ENCODE peak calls at places on chromosomes 7 and 10, in eight cellular contexts. One of them, this sample, is unnamed.

GRCh38 chr10:99996934-99997648 is 12.7 kb downstream of the DNMBP start:
- DNase-seq in stimulated activated CD8-positive, alpha-beta memory T cell treated with anti-CD3 and anti-CD28 coated beads, Interleukin-4, amount 100 ng/mL, for 1 hour: no peak
- DNase-seq in GDM1: no peak
- DNase-seq in ELF-1: peak
- DNase-seq in WTC11: no peak
- DNase-seq in HL-60: no peak
- DNase-seq in stimulated activated naive CD8-positive, alpha-beta T cell treated with anti-CD3 and anti-CD28 coated beads, Interleukin-15, Interleukin-2, amounts not matched to agents 100 U/mL and 50 U/mL, for 24 hours: no peak
- DNase-seq in HCT116: no peak
- DNase-seq in this sample: no peak

GRCh38 chr7:127751723-127752448 is 99.9 kb downstream of the SND1 start:
- DNase-seq in stimulated activated CD8-positive, alpha-beta memory T cell treated with anti-CD3 and anti-CD28 coated beads, Interleukin-4, amount 100 ng/mL, for 1 hour: no peak
- DNase-seq in GDM1: no peak
- DNase-seq in ELF-1: no peak
- DNase-seq in WTC11: no peak
- DNase-seq in HL-60: no peak
- DNase-seq in stimulated activated naive CD8-positive, alpha-beta T cell treated with anti-CD3 and anti-CD28 coated beads, Interleukin-15, Interleukin-2, amounts not matched to agents 100 U/mL and 50 U/mL, for 24 hours: no peak
- DNase-seq in HCT116: no peak
- DNase-seq in this sample: peak

GRCh38 chr7:108347616-108348015 is 108.6 kb downstream of the NRCAM start:
- DNase-seq in stimulated activated CD8-positive, alpha-beta memory T cell treated with anti-CD3 and anti-CD28 coated beads, Interleukin-4, amount 100 ng/mL, for 1 hour: no peak
- DNase-seq in GDM1: no peak
- DNase-seq in ELF-1: peak
- DNase-seq in WTC11: peak
- DNase-seq in HL-60: no peak
- DNase-seq in stimulated activated naive CD8-positive, alpha-beta T cell treated with anti-CD3 and anti-CD28 coated beads, Interleukin-15, Interleukin-2, amounts not matched to agents 100 U/mL and 50 U/mL, for 24 hours: no peak
- DNase-seq in HCT116: no peak
- DNase-seq in this sample: no peak

GRCh38 chr7:47885309-47886000 is 62.8 kb downstream of the PKD1L1 start:
- DNase-seq in stimulated activated CD8-positive, alpha-beta memory T cell treated with anti-CD3 and anti-CD28 coated beads, Interleukin-4, amount 100 ng/mL, for 1 hour: no peak
- DNase-seq in GDM1: no peak
- DNase-seq in ELF-1: no peak
- DNase-seq in WTC11: no peak
- DNase-seq in HL-60: no peak
- DNase-seq in stimulated activated naive CD8-positive, alpha-beta T cell treated with anti-CD3 and anti-CD28 coated beads, Interleukin-15, Interleukin-2, amounts not matched to agents 100 U/mL and 50 U/mL, for 24 hours: no peak
- DNase-seq in HCT116: no peak
- DNase-seq in this sample: no peak

GRCh38 chr10:77251297-77252013 is 386.2 kb downstream of the KCNMA1 start:
- DNase-seq in stimulated activated CD8-positive, alpha-beta memory T cell treated with anti-CD3 and anti-CD28 coated beads, Interleukin-4, amount 100 ng/mL, for 1 hour: no peak
- DNase-seq in GDM1: peak
- DNase-seq in ELF-1: peak
- DNase-seq in WTC11: peak
- DNase-seq in HL-60: peak
- DNase-seq in stimulated activated naive CD8-positive, alpha-beta T cell treated with anti-CD3 and anti-CD28 coated beads, Interleukin-15, Interleukin-2, amounts not matched to agents 100 U/mL and 50 U/mL, for 24 hours: peak
- DNase-seq in HCT116: peak
- DNase-seq in this sample: no peak

GRCh38 chr10:60944159-60944909 is at the start of gene RHOBTB1:
- DNase-seq in stimulated activated CD8-positive, alpha-beta memory T cell treated with anti-CD3 and anti-CD28 coated beads, Interleukin-4, amount 100 ng/mL, for 1 hour: no peak
- DNase-seq in GDM1: no peak
- DNase-seq in ELF-1: peak
- DNase-seq in WTC11: peak
- DNase-seq in HL-60: peak
- DNase-seq in stimulated activated naive CD8-positive, alpha-beta T cell treated with anti-CD3 and anti-CD28 coated beads, Interleukin-15, Interleukin-2, amounts not matched to agents 100 U/mL and 50 U/mL, for 24 hours: peak
- DNase-seq in HCT116: no peak
- DNase-seq in this sample: peak

GRCh38 chr7:157601530-157601929 is 264.7 kb downstream of the DNAJB6 start:
- DNase-seq in stimulated activated CD8-positive, alpha-beta memory T cell treated with anti-CD3 and anti-CD28 coated beads, Interleukin-4, amount 100 ng/mL, for 1 hour: no peak
- DNase-seq in GDM1: no peak
- DNase-seq in ELF-1: no peak
- DNase-seq in WTC11: peak
- DNase-seq in HL-60: no peak
- DNase-seq in stimulated activated naive CD8-positive, alpha-beta T cell treated with anti-CD3 and anti-CD28 coated beads, Interleukin-15, Interleukin-2, amounts not matched to agents 100 U/mL and 50 U/mL, for 24 hours: no peak
- DNase-seq in HCT116: no peak
- DNase-seq in this sample: no peak

GRCh38 chr7:47783456-47784240 is 164.6 kb downstream of the PKD1L1 start:
- DNase-seq in stimulated activated CD8-positive, alpha-beta memory T cell treated with anti-CD3 and anti-CD28 coated beads, Interleukin-4, amount 100 ng/mL, for 1 hour: no peak
- DNase-seq in GDM1: no peak
- DNase-seq in ELF-1: no peak
- DNase-seq in WTC11: no peak
- DNase-seq in HL-60: no peak
- DNase-seq in stimulated activated naive CD8-positive, alpha-beta T cell treated with anti-CD3 and anti-CD28 coated beads, Interleukin-15, Interleukin-2, amounts not matched to agents 100 U/mL and 50 U/mL, for 24 hours: no peak
- DNase-seq in HCT116: peak
- DNase-seq in this sample: no peak

GRCh38 chr10:78433063-78433717 is 399.5 kb downstream of the RPS24 start:
- DNase-seq in stimulated activated CD8-positive, alpha-beta memory T cell treated with anti-CD3 and anti-CD28 coated beads, Interleukin-4, amount 100 ng/mL, for 1 hour: no peak
- DNase-seq in GDM1: no peak
- DNase-seq in ELF-1: peak
- DNase-seq in WTC11: no peak
- DNase-seq in HL-60: no peak
- DNase-seq in stimulated activated naive CD8-positive, alpha-beta T cell treated with anti-CD3 and anti-CD28 coated beads, Interleukin-15, Interleukin-2, amounts not matched to agents 100 U/mL and 50 U/mL, for 24 hours: no peak
- DNase-seq in HCT116: no peak
- DNase-seq in this sample: no peak

GRCh38 chr10:119166564-119166963 is 1.1 kb upstream of the SFXN4 start:
- DNase-seq in stimulated activated CD8-positive, alpha-beta memory T cell treated with anti-CD3 and anti-CD28 coated beads, Interleukin-4, amount 100 ng/mL, for 1 hour: no peak
- DNase-seq in GDM1: no peak
- DNase-seq in ELF-1: peak
- DNase-seq in WTC11: no peak
- DNase-seq in HL-60: peak
- DNase-seq in stimulated activated naive CD8-positive, alpha-beta T cell treated with anti-CD3 and anti-CD28 coated beads, Interleukin-15, Interleukin-2, amounts not matched to agents 100 U/mL and 50 U/mL, for 24 hours: no peak
- DNase-seq in HCT116: no peak
- DNase-seq in this sample: no peak

GRCh38 chr10:27709304-27709703 is 36.3 kb downstream of the MKX start:
- DNase-seq in stimulated activated CD8-positive, alpha-beta memory T cell treated with anti-CD3 and anti-CD28 coated beads, Interleukin-4, amount 100 ng/mL, for 1 hour: no peak
- DNase-seq in GDM1: no peak
- DNase-seq in ELF-1: no peak
- DNase-seq in WTC11: no peak
- DNase-seq in HL-60: no peak
- DNase-seq in stimulated activated naive CD8-positive, alpha-beta T cell treated with anti-CD3 and anti-CD28 coated beads, Interleukin-15, Interleukin-2, amounts not matched to agents 100 U/mL and 50 U/mL, for 24 hours: no peak
- DNase-seq in HCT116: no peak
- DNase-seq in this sample: no peak

GRCh38 chr7:26863504-26864308 is 684 bp downstream of the SKAP2 start:
- DNase-seq in stimulated activated CD8-positive, alpha-beta memory T cell treated with anti-CD3 and anti-CD28 coated beads, Interleukin-4, amount 100 ng/mL, for 1 hour: no peak
- DNase-seq in GDM1: no peak
- DNase-seq in ELF-1: no peak
- DNase-seq in WTC11: no peak
- DNase-seq in HL-60: peak
- DNase-seq in stimulated activated naive CD8-positive, alpha-beta T cell treated with anti-CD3 and anti-CD28 coated beads, Interleukin-15, Interleukin-2, amounts not matched to agents 100 U/mL and 50 U/mL, for 24 hours: no peak
- DNase-seq in HCT116: peak
- DNase-seq in this sample: no peak

This sample was measured in NCI-H2171.